ENCODE peak calls at places on chromosomes 12 and 14, in six cellular contexts. B is retinal pigment epithelial cell, C is omental fat pad, P is heart right ventricle, F is NB4, R is BE2C. D is an unnamed sample.

GRCh38 chr12:85698937-85699336 is 137.3 kb downstream of the RASSF9 start:
- DNase-seq in P (no peak), F (no peak), C (no peak), B (no peak), R (no peak), D (no peak)

GRCh38 chr12:92403210-92404175 is 257.8 kb upstream of the BTG1 start:
- DNase-seq in R (no peak), P (no peak), F (no peak), C (no peak), B (peak; percentile 98), D (no peak)

GRCh38 chr12:6224550-6224949 is 24.4 kb downstream of the CD9 start:
- DNase-seq in R (peak; percentile 55), F (peak; percentile 77), B (peak; percentile 62), C (no peak), P (peak; percentile 51), D (no peak)

GRCh38 chr12:109919466-109919865 is 19.4 kb downstream of the TCHP start:
- DNase-seq in R (peak; percentile 78), B (no peak), F (no peak), P (no peak), C (no peak), D (no peak)

GRCh38 chr12:126663304-126664094 is 1598.3 kb downstream of the AACS start:
- DNase-seq in C (no peak), P (no peak), R (peak; percentile 18), B (no peak), F (peak; percentile 58), D (peak; percentile 28)

GRCh38 chr12:109822951-109823411 is 10.2 kb downstream of the TRPV4 start:
- DNase-seq in B (no peak), R (no peak), P (peak; percentile 42), C (no peak), F (no peak), D (no peak)

GRCh38 chr14:97298331-97298730 is 501.1 kb downstream of the VRK1 start:
- DNase-seq in R (peak; percentile 32), B (no peak), P (no peak), F (peak; percentile 14), C (no peak), D (peak; percentile 25)

GRCh38 chr14:49553892-49554291 is 32.3 kb downstream of the RPS29 start:
- DNase-seq in R (no peak), C (no peak), P (no peak), F (no peak), B (no peak), D (no peak)

GRCh38 chr12:46357438-46358324 is 14.9 kb downstream of the SLC38A2 start:
- DNase-seq in B (no peak), C (no peak), P (no peak), F (peak; percentile 55), R (no peak), D (no peak)

GRCh38 chr14:68124885-68125731 is 305.5 kb downstream of the RAD51B start:
- DNase-seq in F (no peak), C (no peak), B (no peak), R (no peak), P (no peak), D (no peak)

GRCh38 chr12:131137836-131138637 is 184.3 kb downstream of the ADGRD1 start:
- DNase-seq in F (peak; percentile 95), B (no peak), R (peak; percentile 54), P (no peak), C (no peak), D (peak; percentile 51)

GRCh38 chr14:103123634-103124500 is 606 bp downstream of the TNFAIP2 start:
- DNase-seq in B (no peak), F (peak; percentile 50), R (no peak), C (no peak), P (peak; percentile 72), D (no peak)

GRCh38 chr12:116159175-116159574 is 118.3 kb downstream of the MED13L start:
- DNase-seq in F (no peak), P (no peak), R (peak; percentile 32), B (no peak), C (no peak), D (no peak)

DNA sequence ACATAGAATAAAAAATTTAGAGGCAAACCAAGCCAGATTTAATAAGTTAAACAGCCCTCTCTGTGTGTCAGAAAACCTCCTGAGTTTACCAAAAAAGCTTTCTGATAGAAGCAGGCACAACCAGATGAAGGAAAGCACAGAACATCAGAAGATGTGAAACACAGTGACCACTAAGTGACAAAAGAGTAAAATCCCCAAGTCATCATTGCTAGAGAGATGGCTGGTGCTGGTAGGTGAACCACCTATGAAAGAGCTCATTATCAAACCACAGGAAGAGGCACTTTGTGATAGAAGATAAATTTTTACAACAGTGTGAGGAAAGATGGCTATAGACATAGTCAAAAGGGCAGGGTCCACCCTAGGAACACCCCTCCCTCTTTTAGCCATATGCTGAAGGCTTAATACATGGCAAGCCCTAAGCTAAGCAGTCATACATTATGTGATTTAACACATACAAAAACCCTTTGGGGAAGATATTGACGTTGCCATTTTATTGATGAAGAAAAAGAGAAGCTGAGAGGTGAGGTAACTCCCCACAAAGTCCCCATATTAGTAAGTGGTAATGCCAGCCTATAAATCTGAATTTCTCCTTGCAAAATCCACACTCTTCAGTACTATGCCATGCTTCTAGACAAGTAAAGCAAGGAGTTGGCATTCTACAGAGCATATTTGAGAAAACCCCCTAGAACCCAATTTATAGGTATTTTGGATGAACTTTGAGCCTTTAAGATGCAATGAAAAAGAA is 449.9 kb downstream of the LRIG3 start:
- DNase-seq in F (no peak), R (no peak), P (no peak), B (no peak), C (no peak), D (no peak)
- TF ChIP-seq CTCF in F (no peak), R (no peak), P (no peak), B (no peak), C (no peak), D (no peak)

GRCh38 chr12:15931590-15932053 is 20.5 kb downstream of the DERA start:
- DNase-seq in C (no peak), B (no peak), R (no peak), P (no peak), F (peak; percentile 46), D (peak; percentile 12)
- TF ChIP-seq CTCF in C (no peak), B (no peak), R (peak; percentile 29), P (no peak), F (no peak), D (peak; percentile 28)

GRCh38 chr12:79375050-79375449 is 315.7 kb downstream of the PAWR start:
- DNase-seq in C (no peak), B (no peak), F (no peak), R (no peak), P (no peak), D (no peak)

GRCh38 chr12:79374543-79374942 is 316.2 kb downstream of the PAWR start:
- DNase-seq in C (no peak), F (peak; percentile 8), R (no peak), P (no peak), B (no peak), D (no peak)

GRCh38 chr12:79371226-79371625 is 319.5 kb downstream of the PAWR start:
- DNase-seq in B (no peak), C (no peak), F (no peak), R (no peak), P (no peak), D (no peak)

GRCh38 chr12:79370021-79370420 is 320.7 kb downstream of the PAWR start:
- DNase-seq in R (no peak), C (no peak), B (no peak), F (no peak), P (no peak), D (no peak)

GRCh38 chr12:79373896-79374499 is 316.8 kb downstream of the PAWR start:
- DNase-seq in F (peak; percentile 34), C (no peak), B (no peak), P (no peak), R (peak; percentile 70), D (peak; percentile 52)
- TF ChIP-seq CTCF in F (peak; percentile 74), C (no peak), B (peak; percentile 84), P (peak; percentile 63), R (peak; percentile 95), D (peak; percentile 80)

GRCh38 chr12:56636118-56636674 is 6.1 kb upstream of the BAZ2A start:
- DNase-seq in R (peak; percentile 92), F (peak; percentile 92), P (peak; percentile 87), C (peak; percentile 73), B (no peak), D (peak; percentile 76)

GRCh38 chr12:56633465-56634241 is 3.5 kb upstream of the BAZ2A start:
- DNase-seq in F (no peak), P (no peak), C (no peak), R (no peak), B (no peak), D (peak; percentile 6)

GRCh38 chr12:56634242-56634836 is 4.2 kb upstream of the BAZ2A start:
- DNase-seq in F (peak; percentile 45), C (no peak), P (no peak), R (no peak), B (no peak), D (peak; percentile 61)

GRCh38 chr12:56635539-56636117 is 5.5 kb upstream of the BAZ2A start:
- DNase-seq in B (no peak), C (no peak), R (no peak), F (peak; percentile 54), P (no peak), D (no peak)

DNA sequence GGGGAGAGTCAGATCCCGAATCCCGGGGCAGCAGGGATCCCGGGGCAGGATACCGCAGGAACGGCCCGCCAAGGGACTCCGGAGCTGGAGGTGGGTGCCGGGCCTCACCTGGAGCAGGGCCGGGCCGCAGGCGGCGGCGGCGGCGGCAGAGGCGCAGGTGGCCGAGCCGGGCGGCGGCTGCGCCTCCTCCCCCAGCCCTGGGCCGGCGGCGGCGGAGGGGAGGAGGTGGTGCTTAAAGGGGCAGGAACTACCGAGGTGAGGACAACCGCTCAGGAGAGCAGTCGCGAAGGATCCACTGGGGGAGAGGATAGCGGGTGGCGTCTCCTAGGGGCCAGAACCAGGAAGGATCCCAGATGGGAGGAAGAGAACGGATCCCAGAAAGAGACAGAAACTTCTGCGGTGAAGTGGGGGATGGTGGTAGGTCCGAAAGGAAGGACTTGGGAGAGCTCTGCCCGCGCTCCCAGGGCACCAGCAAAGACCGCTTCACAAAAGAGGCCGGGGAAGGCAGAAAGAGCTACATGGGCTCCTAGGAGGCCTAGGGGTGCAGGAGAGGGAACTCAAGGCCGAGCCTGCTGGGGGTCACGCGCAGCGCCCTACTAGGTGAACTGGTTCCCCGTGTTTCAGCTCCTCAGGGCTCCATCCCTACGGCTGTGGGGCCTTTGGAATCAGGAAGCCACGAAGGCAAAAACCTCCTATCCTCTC is 4.9 kb upstream of the BAZ2A start:
- DNase-seq in P (peak; percentile 75), C (no peak), F (peak; percentile 81), R (peak; percentile 85), B (no peak), D (peak; percentile 72)
- TF ChIP-seq CTCF in P (peak; percentile 30), C (no peak), F (peak; percentile 20), R (peak; percentile 71), B (peak; percentile 52), D (peak; percentile 31)

DNA sequence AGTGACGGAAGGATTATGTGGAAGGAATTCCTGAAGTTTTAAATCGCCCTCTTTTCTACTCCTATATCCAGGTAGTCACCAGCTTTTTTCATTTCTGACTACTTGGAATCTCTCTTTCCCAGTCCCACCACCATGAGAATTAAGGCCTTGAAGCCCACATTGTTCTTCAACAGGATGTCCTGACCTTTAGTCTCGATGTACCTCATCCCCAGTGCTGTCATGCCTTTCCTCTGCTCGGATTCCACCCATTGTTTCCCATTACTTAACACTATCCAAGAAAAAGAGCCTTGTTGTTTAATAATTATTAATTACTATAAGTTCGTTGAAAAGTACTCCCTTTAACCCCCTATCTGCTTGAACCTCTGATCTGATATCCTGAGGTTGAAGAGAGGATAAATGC is 44.0 kb upstream of the NAV3 start:
- DNase-seq in R (no peak), F (no peak), C (no peak), P (no peak), B (no peak), D (no peak)
- TF ChIP-seq CTCF in R (no peak), F (no peak), C (no peak), P (no peak), B (no peak), D (no peak)

GRCh38 chr12:87866602-87867292 is 162.5 kb downstream of the C12orf50 start:
- DNase-seq in B (no peak), F (peak; percentile 30), C (no peak), R (peak; percentile 45), P (no peak), D (no peak)
- TF ChIP-seq CTCF in B (peak; percentile 52), F (peak; percentile 49), C (no peak), R (peak; percentile 80), P (no peak), D (peak; percentile 32)